ENCODE peak calls at places on chromosomes 7 and 10, in four cellular contexts. I is hepatocyte, Y is keratinocyte, C is GM12878. M is an unnamed sample. For H3K27me3, the result is how much of the 10 kb centered on the place peaks cover.

GRCh38 chr10:60495357-60495756 is 105.7 kb upstream of the ANK3 start:
- DNase-seq in I (no peak), Y (no peak), C (no peak), M (no peak)

GRCh38 chr10:3399756-3400155 is 227.2 kb upstream of the PITRM1 start:
- DNase-seq in I (no peak), Y (no peak), C (no peak), M (no peak)

GRCh38 chr7:49166441-49166840 is 242.1 kb downstream of the CDC14C start:
- DNase-seq in I (no peak), Y (no peak), C (no peak), M (peak)

GRCh38 chr7:40899651-40900507 is 765.1 kb downstream of the SUGCT start:
- DNase-seq in I (no peak), Y (peak), C (no peak), M (no peak)

GRCh38 chr7:114504586-114504985 is 90.0 kb downstream of the FOXP2 start:
- DNase-seq in I (no peak), Y (no peak), C (no peak), M (no peak)

GRCh38 chr7:92360387-92360786 is 86.9 kb upstream of the GATAD1 start:
- DNase-seq in I (no peak), Y (no peak), C (no peak), M (no peak)

GRCh38 chr7:158812684-158813083 is 16.6 kb downstream of the ESYT2 start:
- DNase-seq in I (no peak), Y (no peak), C (no peak), M (no peak)

GRCh38 chr7:37149019-37149814 is 299.4 kb downstream of the ELMO1 start:
- DNase-seq in I (no peak), Y (no peak), C (no peak), M (no peak)

GRCh38 chr7:156751319-156751718 is 110.7 kb downstream of the RNF32 start:
- DNase-seq in I (peak), Y (no peak), C (no peak), M (no peak)

GRCh38 chr7:36526720-36527548 is 137.3 kb downstream of the ANLN start:
- DNase-seq in I (peak), Y (peak), C (peak), M (peak)

GRCh38 chr10:117541405-117541908 is 1.1 kb upstream of the EMX2 start:
- DNase-seq in I (no peak), Y (peak), C (no peak), M (peak)

GRCh38 chr7:143492799-143493568 is 15.3 kb downstream of the TAS2R41 start:
- DNase-seq in I (no peak), Y (no peak), C (no peak), M (no peak)

GRCh38 chr10:15737635-15738034 is 17.9 kb upstream of the ITGA8 start:
- DNase-seq in I (no peak), Y (no peak), C (no peak), M (no peak)

GRCh38 chr10:114937962-114938817 is at the start of gene TRUB1:
- DNase-seq in I (peak), Y (peak), C (peak), M (peak)

GRCh38 chr10:8095962-8096361 is 41.5 kb downstream of the GATA3 start:
- DNase-seq in I (no peak), Y (no peak), C (no peak), M (no peak)

GRCh38 chr7:143490719-143491306 is 13.1 kb downstream of the TAS2R41 start:
- DNase-seq in I (peak), Y (no peak), C (no peak), M (no peak)

GRCh38 chr10:15352201-15352600 is 18.9 kb downstream of the FAM171A1 start:
- DNase-seq in I (no peak), Y (no peak), C (no peak), M (no peak)

GRCh38 chr10:44416021-44416758 is 31.3 kb upstream of the CXCL12 start:
- DNase-seq in I (no peak), Y (no peak), C (no peak), M (no peak)

GRCh38 chr10:86594535-86594934 is 59.8 kb upstream of the OPN4 start:
- DNase-seq in I (no peak), Y (no peak), C (no peak), M (no peak)

GRCh38 chr7:47314728-47315601 is 266.9 kb downstream of the TNS3 start:
- DNase-seq in I (no peak), Y (no peak), C (no peak), M (no peak)

GRCh38 chr7:3670898-3671297 is 369.8 kb downstream of the SDK1 start:
- DNase-seq in I (no peak), Y (no peak), C (no peak), M (peak)

GRCh38 chr7:135160098-135160857 is 10.2 kb downstream of the CYREN start:
- DNase-seq in I (no peak), Y (no peak), C (no peak), M (no peak)

GRCh38 chr10:21041763-21042458 is 144.8 kb upstream of the NEBL start:
- DNase-seq in I (no peak), Y (no peak), C (no peak), M (no peak)

GRCh38 chr10:34405611-34406462 is 409.3 kb downstream of the PARD3 start:
- DNase-seq in I (no peak), Y (no peak), C (no peak), M (peak)

GRCh38 chr7:46844486-46844885 is 737.4 kb downstream of the TNS3 start:
- DNase-seq in I (no peak), Y (no peak), C (no peak), M (no peak)

GRCh38 chr7:93757421-93757820 is 133.1 kb downstream of the TFPI2 start:
- DNase-seq in I (no peak), Y (no peak), C (no peak), M (no peak)

GRCh38 chr10:63114031-63114814 is 18.9 kb upstream of the NRBF2 start:
- DNase-seq in I (peak), Y (no peak), C (no peak), M (no peak)

GRCh38 chr10:106877574-106877973 is 286.9 kb downstream of the SORCS1 start:
- DNase-seq in I (no peak), Y (no peak), C (no peak), M (no peak)

GRCh38 chr7:33796538-33796937 is 108.8 kb upstream of the BMPER start:
- DNase-seq in I (no peak), Y (no peak), C (no peak), M (no peak)

GRCh38 chr7:29641651-29642050 is 78.0 kb downstream of the PRR15 start:
- DNase-seq in I (no peak), Y (no peak), C (no peak), M (no peak)

GRCh38 chr7:6424702-6425072 is 23.1 kb downstream of the DAGLB start:
- DNase-seq in I (no peak), Y (no peak), C (no peak), M (no peak)

GRCh38 chr7:134639061-134639460 is 7.6 kb upstream of the BPGM start:
- DNase-seq in I (no peak), Y (no peak), C (no peak), M (no peak)

GRCh38 chr10:22605168-22605567 is 109.2 kb downstream of the PIP4K2A start:
- DNase-seq in I (no peak), Y (no peak), C (peak), M (peak)

GRCh38 chr10:30553625-30554442 is 75.7 kb downstream of the LYZL2 start:
- DNase-seq in I (peak), Y (no peak), C (no peak), M (peak)

GRCh38 chr7:34622771-34623250 is 35.2 kb upstream of the NPSR1 start:
- DNase-seq in I (no peak), Y (no peak), C (no peak), M (no peak)

GRCh38 chr7:32152576-32152975 is 82.4 kb upstream of the PDE1C start:
- DNase-seq in I (no peak), Y (no peak), C (no peak), M (no peak)

GRCh38 chr7:32158076-32158475 is 87.9 kb upstream of the PDE1C start:
- DNase-seq in I (no peak), Y (no peak), C (no peak), M (no peak)

GRCh38 chr7:32154797-32155196 is 84.6 kb upstream of the PDE1C start:
- DNase-seq in I (no peak), Y (no peak), C (no peak), M (no peak)

GRCh38 chr7:32153006-32153405 is 82.8 kb upstream of the PDE1C start:
- DNase-seq in I (no peak), Y (no peak), C (no peak), M (no peak)

GRCh38 chr7:32155712-32156111 is 85.5 kb upstream of the PDE1C start:
- DNase-seq in I (no peak), Y (no peak), C (no peak), M (no peak)
- TF ChIP-seq EZH2 in I (no peak), Y (no peak), C (no peak), M (no peak)

DNA sequence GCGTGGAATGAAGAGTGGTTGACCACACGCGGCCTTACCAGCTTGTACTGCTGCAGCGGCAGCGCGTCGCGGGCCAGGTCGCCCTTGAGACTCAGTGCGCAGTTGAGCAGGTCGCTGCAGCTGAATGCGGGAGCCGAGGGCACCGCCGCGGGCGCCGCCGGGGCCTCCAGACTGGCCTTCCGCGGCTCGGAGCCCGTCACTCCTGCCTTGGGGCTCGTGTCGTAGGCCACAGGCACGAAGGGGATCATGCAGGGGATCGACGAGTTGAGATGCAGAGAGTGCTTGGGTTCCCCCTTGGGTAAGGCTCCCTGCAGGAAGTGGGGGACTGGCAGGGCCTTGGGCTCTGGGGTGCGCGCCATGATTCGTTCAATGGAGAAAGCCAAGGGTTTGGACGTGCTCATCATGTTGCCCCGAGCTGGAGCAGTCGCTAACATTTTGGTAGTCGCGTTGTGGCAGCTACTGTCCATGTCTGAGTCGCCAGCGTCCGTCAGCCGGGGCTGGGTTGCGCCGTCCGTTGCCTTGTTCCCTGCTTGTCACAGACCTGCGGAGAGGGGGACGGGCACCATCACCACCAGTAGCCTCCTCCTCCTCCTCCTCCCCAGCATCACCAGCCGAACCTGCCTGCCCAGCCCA is 463 bp downstream of the FEZF1 start:
- DNase-seq in I (peak), Y (no peak), C (no peak), M (no peak)
- H3K27me3 ChIP-seq in I (half or more), Y (half or more), C (under half), M (under half)

GRCh38 chr7:131095346-131095745 is 232.3 kb upstream of the MKLN1 start:
- DNase-seq in I (no peak), Y (no peak), C (no peak), M (no peak)
- H3K4me3 ChIP-seq in I (no peak), Y (no peak), C (no peak), M (no peak)

DNA sequence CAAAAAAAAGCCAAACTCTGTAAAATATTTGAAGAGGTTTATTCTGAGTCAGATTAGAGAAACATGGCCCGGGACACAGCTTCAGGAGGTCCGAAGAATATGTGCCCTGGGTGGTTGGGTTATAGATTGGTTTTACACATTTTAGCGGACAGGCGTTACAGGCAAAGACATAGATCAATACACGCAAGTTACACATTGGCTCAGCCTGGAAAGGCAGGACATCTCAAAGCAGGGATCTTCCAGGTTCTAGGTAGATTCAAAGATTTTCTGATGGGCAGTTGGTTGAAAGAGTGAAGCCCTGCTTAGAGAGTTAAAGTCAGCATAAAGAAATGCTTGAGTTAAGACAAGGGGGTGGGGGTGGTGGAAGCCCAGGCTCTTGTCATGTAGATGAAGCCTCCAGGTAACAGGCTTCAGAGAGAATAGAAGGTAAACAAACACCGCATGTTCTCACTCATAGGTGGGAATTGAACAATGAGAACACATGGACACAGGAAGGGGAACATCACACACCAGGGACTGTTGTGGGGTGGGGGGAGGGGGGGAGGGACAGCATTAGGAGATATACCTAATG is 464.3 kb upstream of the ADARB2 start:
- DNase-seq in I (no peak), Y (no peak), C (no peak), M (no peak)
- TF ChIP-seq EZH2 in I (no peak), Y (no peak), C (no peak), M (no peak)

GRCh38 chr7:70599446-70600190 is 532.3 kb upstream of the GALNT17 start:
- DNase-seq in I (no peak), Y (peak), C (no peak), M (no peak)
- H3K27me3 ChIP-seq in I (under half), Y (under half), C (under half), M (under half)

GRCh38 chr7:118078015-118078414 is 105.9 kb upstream of the LSM8 start:
- DNase-seq in I (no peak), Y (no peak), C (no peak), M (no peak)
- H3K4me3 ChIP-seq in I (no peak), Y (no peak), C (no peak), M (no peak)